ENCODE peak calls at places on chromosomes 5 and 9, in six cellular contexts. K is GM13977, L is HS-5, D is T1000, H is trophoblast cell, C is GM12878. O is an unnamed sample.

GRCh38 chr9:133147412-133148271 is 16.1 kb downstream of the GBGT1 start:
- DNase-seq in C (no peak), K (peak), H (peak), L (no peak), D (peak), O (peak)

GRCh38 chr5:173718469-173718868 is 102.0 kb upstream of the BOD1 start:
- DNase-seq in C (no peak), D (no peak), H (no peak), L (no peak), K (no peak), O (no peak)

GRCh38 chr5:74616236-74617146 is 24.0 kb downstream of the ENC1 start:
- DNase-seq in L (no peak), H (no peak), K (no peak), C (no peak), D (no peak), O (no peak)

GRCh38 chr5:179265529-179266290 is 79.6 kb downstream of the ADAMTS2 start:
- DNase-seq in K (no peak), D (peak), H (peak), L (peak), C (no peak), O (no peak)

GRCh38 chr9:87381050-87381711 is 116.5 kb upstream of the DAPK1 start:
- DNase-seq in L (peak), K (no peak), C (no peak), H (peak), D (no peak), O (no peak)

GRCh38 chr9:131691969-131692611 is 47.8 kb downstream of the RAPGEF1 start:
- DNase-seq in K (no peak), H (no peak), D (no peak), C (no peak), L (no peak), O (no peak)

GRCh38 chr9:105355810-105356209 is 92.0 kb upstream of the FSD1L start:
- DNase-seq in C (peak), H (no peak), L (no peak), D (no peak), K (peak), O (no peak)

GRCh38 chr5:16776611-16777251 is 159.4 kb downstream of the MYO10 start:
- DNase-seq in L (no peak), D (no peak), C (no peak), K (no peak), H (no peak), O (no peak)

GRCh38 chr5:96968614-96969013 is 32.7 kb downstream of the LNPEP start:
- DNase-seq in D (no peak), L (no peak), C (no peak), H (no peak), K (no peak), O (no peak)

GRCh38 chr9:71106992-71107391 is 14.4 kb downstream of the TRPM3 start:
- DNase-seq in C (no peak), H (no peak), L (no peak), K (no peak), D (no peak), O (no peak)

GRCh38 chr5:176748967-176749935 is 61.1 kb upstream of the UNC5A start:
- DNase-seq in L (no peak), K (no peak), C (no peak), H (no peak), D (no peak), O (no peak)

GRCh38 chr5:23930985-23931384 is 423.6 kb downstream of the PRDM9 start:
- DNase-seq in C (no peak), L (no peak), D (no peak), K (no peak), H (no peak), O (no peak)

GRCh38 chr5:176697929-176698520 is 50.7 kb downstream of the TSPAN17 start:
- DNase-seq in C (no peak), L (no peak), D (no peak), K (no peak), H (no peak), O (no peak)

GRCh38 chr9:27433599-27434325 is 90.3 kb upstream of the IFNK start:
- DNase-seq in K (no peak), L (no peak), H (no peak), D (no peak), C (no peak), O (no peak)

GRCh38 chr5:56415356-56415765 is 182.2 kb upstream of the ANKRD55 start:
- DNase-seq in H (peak), D (no peak), K (peak), L (no peak), C (peak), O (no peak)

GRCh38 chr5:138661342-138661975 is 86.3 kb upstream of the HSPA9 start:
- DNase-seq in L (no peak), C (no peak), H (no peak), K (no peak), D (no peak), O (no peak)

GRCh38 chr5:31934156-31934555 is 240.0 kb downstream of the GOLPH3 start:
- DNase-seq in H (peak), D (no peak), K (no peak), C (no peak), L (no peak), O (no peak)

GRCh38 chr5:67416133-67416937 is 219.7 kb upstream of the CD180 start:
- DNase-seq in D (no peak), K (no peak), L (no peak), H (no peak), C (peak), O (no peak)

GRCh38 chr5:74312746-74313145 is 327.8 kb downstream of the ENC1 start:
- DNase-seq in L (no peak), K (no peak), D (no peak), H (peak), C (no peak), O (no peak)

GRCh38 chr5:132463808-132464154 is 26.8 kb downstream of the IRF1 start:
- DNase-seq in D (no peak), K (no peak), H (no peak), C (no peak), L (no peak), O (no peak)

GRCh38 chr5:163281512-163281911 is 155.9 kb upstream of the CCNG1 start:
- DNase-seq in L (no peak), H (no peak), C (no peak), D (no peak), K (no peak), O (no peak)

GRCh38 chr9:36486933-36487481 is 85.7 kb upstream of the MELK start:
- DNase-seq in K (peak), C (no peak), H (peak), L (no peak), D (no peak), O (peak)

GRCh38 chr5:1503301-1504243 is 20.2 kb downstream of the LPCAT1 start:
- DNase-seq in L (no peak), C (no peak), D (no peak), K (peak), H (no peak), O (no peak)

GRCh38 chr9:120080781-120081180 is 499.2 kb downstream of the CDK5RAP2 start:
- DNase-seq in D (no peak), K (no peak), C (no peak), L (no peak), H (no peak), O (no peak)

GRCh38 chr9:88313364-88314220 is 74.7 kb upstream of the SPIN1 start:
- DNase-seq in D (no peak), K (no peak), H (peak), C (no peak), L (no peak), O (peak)

GRCh38 chr5:170223349-170223748 is 9.4 kb upstream of the C5orf58 start:
- DNase-seq in C (no peak), K (no peak), L (no peak), D (no peak), H (no peak), O (no peak)

GRCh38 chr9:136572003-136572595 is 26.3 kb upstream of the NOTCH1 start:
- DNase-seq in D (peak), L (no peak), H (no peak), C (no peak), K (no peak), O (no peak)

GRCh38 chr5:156824800-156825199 is 25.3 kb upstream of the PPP1R2B start:
- DNase-seq in D (no peak), K (no peak), L (no peak), H (no peak), C (no peak), O (no peak)

GRCh38 chr9:78213696-78214095 is 22.2 kb upstream of the CEP78 start:
- DNase-seq in K (peak), L (no peak), D (no peak), H (no peak), C (no peak), O (no peak)

GRCh38 chr5:161548472-161549094 is 2.1 kb upstream of the GABRB2 start:
- DNase-seq in K (peak), H (no peak), L (no peak), C (no peak), D (no peak), O (no peak)

GRCh38 chr5:134209477-134210240 is 16.2 kb downstream of the PPP2CA start:
- DNase-seq in K (no peak), C (no peak), H (no peak), L (no peak), D (no peak), O (no peak)

O was measured in stimulated activated CD4-positive, alpha-beta T cell treated with anti-CD3 and anti-CD28 coated beads, Interleukin-2, amount 100 ng/mL, for 24 hours.